ENCODE peak calls at places on chromosomes 1 and 21, in seven cellular contexts. N, X, D, G, M, P and B are unnamed samples.

GRCh38 chr1:160219062-160219929 is 14.1 kb downstream of the PEA15 start:
- DNase-seq in P (no peak), G (peak; percentile 80), N (peak; percentile 80), X (peak; percentile 87), D (peak; percentile 40), M (no peak), B (peak; percentile 67)

GRCh38 chr1:237201155-237201554 is 159.2 kb downstream of the RYR2 start:
- DNase-seq in P (no peak), M (no peak), D (no peak), N (no peak), X (no peak), G (no peak), B (no peak)

GRCh38 chr1:222042120-222042519 is 300.2 kb upstream of the DUSP10 start:
- DNase-seq in M (no peak), N (peak; percentile 55), G (peak; percentile 68), X (no peak), P (no peak), D (no peak), B (no peak)

GRCh38 chr1:117077267-117077666 is 17.1 kb downstream of the TTF2 start:
- DNase-seq in G (peak; percentile 94), X (no peak), M (no peak), P (no peak), D (no peak), N (peak; percentile 96), B (no peak)

GRCh38 chr1:176987016-176987415 is 177.5 kb downstream of the ASTN1 start:
- DNase-seq in M (no peak), D (no peak), G (no peak), P (no peak), N (peak; percentile 1), X (no peak), B (no peak)

GRCh38 chr1:86741947-86742572 is 37.7 kb downstream of the SH3GLB1 start:
- DNase-seq in X (peak; percentile 28), G (peak; percentile 51), N (peak; percentile 39), P (peak; percentile 11), M (no peak), D (peak; percentile 24), B (no peak)

GRCh38 chr21:42227909-42228708 is 9.2 kb downstream of the ABCG1 start:
- DNase-seq in X (peak; percentile 79), N (peak; percentile 91), G (peak; percentile 92), D (peak; percentile 95), P (no peak), M (no peak), B (peak; percentile 77)

GRCh38 chr1:46585312-46585711 is 18.8 kb downstream of the MKNK1 start:
- DNase-seq in N (no peak), M (no peak), P (no peak), G (no peak), X (no peak), D (no peak), B (no peak)

GRCh38 chr1:197695961-197696360 is 79.3 kb downstream of the DENND1B start:
- DNase-seq in X (no peak), M (no peak), D (no peak), P (no peak), N (peak; percentile 57), G (no peak), B (no peak)

GRCh38 chr1:223233410-223234163 is 90.5 kb upstream of the TLR5 start:
- DNase-seq in P (no peak), X (peak; percentile 32), D (peak; percentile 65), M (peak; percentile 35), N (peak; percentile 92), G (peak; percentile 65), B (peak; percentile 23)

GRCh38 chr1:23562138-23562819 is 3.0 kb upstream of the ID3 start:
- DNase-seq in X (peak; percentile 99), P (peak; percentile 92), D (peak; percentile 99), G (peak; percentile 99), N (peak; percentile 99), M (peak; percentile 87), B (peak; percentile 95)

GRCh38 chr1:209585672-209586071 is 2.2 kb downstream of the CAMK1G start:
- DNase-seq in P (no peak), D (no peak), M (peak; percentile 66), N (no peak), X (peak; percentile 42), G (peak; percentile 80), B (peak; percentile 47)

GRCh38 chr1:202113690-202114300 is 8.9 kb upstream of the GPR37L1 start:
- DNase-seq in D (no peak), N (no peak), X (no peak), M (no peak), G (no peak), P (no peak), B (no peak)

GRCh38 chr1:203353486-203353885 is 2.6 kb upstream of the FMOD start:
- DNase-seq in G (no peak), P (no peak), D (peak; percentile 63), X (no peak), N (no peak), M (no peak), B (no peak)

GRCh38 chr1:203346755-203347102 is 4.2 kb downstream of the FMOD start:
- DNase-seq in P (no peak), D (no peak), G (no peak), X (no peak), N (no peak), M (no peak), B (no peak)

GRCh38 chr1:203349166-203349565 is 1.8 kb downstream of the FMOD start:
- DNase-seq in M (no peak), X (no peak), N (no peak), D (no peak), G (no peak), P (no peak), B (no peak)

GRCh38 chr1:203351037-203351625 is at the start of gene FMOD:
- DNase-seq in M (no peak), P (no peak), G (peak; percentile 24), N (peak; percentile 46), X (peak; percentile 80), D (no peak), B (peak; percentile 62)

GRCh38 chr1:203349757-203350522 is 982 bp downstream of the FMOD start:
- DNase-seq in D (no peak), N (no peak), G (no peak), P (no peak), M (no peak), X (no peak), B (no peak)
- H2BK5ac ChIP-seq in D (no peak overlapping the region), N (no peak overlapping the region), G (no peak overlapping the region), P (no peak overlapping the region), M (no peak overlapping the region), X (no peak overlapping the region), B (no peak overlapping the region)

DNA sequence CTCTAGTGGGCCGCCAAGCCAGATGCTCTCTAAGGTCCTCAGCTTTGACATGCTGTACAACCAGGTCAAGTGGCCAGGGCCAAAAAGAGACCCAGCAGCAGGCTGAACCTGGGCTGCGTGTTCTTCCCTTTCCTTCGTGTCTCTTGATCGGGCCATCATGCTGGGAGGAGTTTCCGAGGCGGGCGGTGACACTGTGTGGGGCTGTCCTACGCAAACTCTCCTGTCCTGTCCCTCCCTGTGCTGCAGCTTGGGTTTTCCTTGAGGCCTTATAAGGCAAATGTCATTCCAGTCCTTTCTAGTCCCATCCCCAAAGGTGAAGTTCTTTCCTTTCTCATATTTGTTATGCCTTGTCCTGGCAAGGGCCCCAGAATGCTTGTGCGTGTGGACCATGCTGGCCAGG is 56.7 kb downstream of the ARHGEF10L start:
- DNase-seq in N (no peak), D (no peak), X (peak; percentile 71), G (no peak), P (no peak), M (no peak), B (no peak)
- H3K23ac ChIP-seq in N (no peak overlapping the region), D (no peak overlapping the region), X (no peak overlapping the region), G (no peak overlapping the region), P (no peak overlapping the region), M (no peak overlapping the region), B (no peak overlapping the region)

GRCh38 chr1:1156140-1157032 is 17.3 kb upstream of the TTLL10 start:
- DNase-seq in D (no peak), N (no peak), P (no peak), M (no peak), G (no peak), X (no peak), B (no peak)

GRCh38 chr1:1160281-1160930 is 13.3 kb upstream of the TTLL10 start:
- DNase-seq in M (no peak), D (no peak), P (no peak), X (no peak), G (no peak), N (no peak), B (no peak)

GRCh38 chr1:1157033-1157365 is 16.7 kb upstream of the TTLL10 start:
- DNase-seq in N (no peak), D (no peak), M (no peak), G (no peak), P (no peak), X (no peak), B (no peak)

GRCh38 chr1:1157426-1157913 is 16.2 kb upstream of the TTLL10 start:
- DNase-seq in D (peak; percentile 7), P (peak; percentile 51), G (peak; percentile 88), X (peak; percentile 81), N (peak; percentile 79), M (peak; percentile 83), B (peak; percentile 84)

DNA sequence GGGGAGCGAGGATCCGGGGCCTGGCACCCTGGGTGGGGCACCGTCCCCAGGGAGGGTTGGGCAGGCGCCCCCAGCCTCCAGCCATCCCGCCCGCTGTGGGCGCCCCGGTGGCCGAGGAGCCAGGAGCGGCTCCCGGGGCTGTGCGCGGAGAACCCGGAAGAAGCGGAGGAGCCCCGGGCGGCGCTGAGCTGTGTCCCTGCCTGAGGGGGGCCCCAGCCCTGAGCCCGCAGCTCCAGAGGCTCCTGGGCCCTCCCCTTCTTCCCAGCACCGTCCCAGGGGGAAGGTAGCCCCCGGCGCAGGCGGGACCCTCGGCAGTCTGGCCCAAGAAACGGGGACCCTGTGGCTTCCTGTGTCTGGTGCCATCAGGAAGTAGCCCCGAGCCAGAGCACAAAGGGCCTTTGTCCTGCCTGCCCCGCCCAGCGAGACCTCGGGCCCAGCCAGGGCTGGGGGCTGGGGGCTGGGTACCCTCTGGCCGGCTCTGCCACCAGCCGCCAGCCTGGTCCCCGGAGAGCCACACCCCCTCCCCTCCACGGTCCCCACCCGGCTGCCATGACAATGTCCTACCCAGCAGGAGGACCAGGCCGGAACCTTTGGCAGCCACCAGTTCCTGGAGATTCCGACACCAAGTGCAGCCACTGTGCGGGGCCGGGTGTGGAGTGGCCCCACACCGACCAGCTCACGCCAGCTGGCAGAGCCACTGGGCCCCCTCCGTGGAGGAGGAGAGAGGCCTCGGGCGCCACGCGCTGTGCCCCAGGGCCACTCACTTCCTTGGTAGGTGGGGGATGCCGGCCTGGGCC is 15.6 kb upstream of the TTLL10 start:
- DNase-seq in M (no peak), P (peak; percentile 63), X (peak; percentile 62), D (no peak), N (no peak), G (peak; percentile 37), B (peak; percentile 80)
- H2BK5ac ChIP-seq in M (peak overlapping the region; percentile 92), P (peak overlapping the region; percentile 98), X (peak overlapping the region; percentile 63), D (peak overlapping the region; percentile 25), N (no peak overlapping the region), G (peak overlapping the region; percentile 68), B (no peak overlapping the region)

GRCh38 chr1:1778827-1779675 is 781 bp upstream of the NADK start:
- DNase-seq in M (peak; percentile 92), X (peak; percentile 89), P (peak; percentile 41), D (peak; percentile 95), G (peak; percentile 29), N (no peak), B (peak; percentile 89)

GRCh38 chr1:1781526-1781903 is 3.2 kb upstream of the NADK start:
- DNase-seq in D (no peak), G (no peak), M (no peak), P (no peak), X (peak; percentile 22), N (no peak), B (peak; percentile 42)

GRCh38 chr1:1779691-1780597 is 1.7 kb upstream of the NADK start:
- DNase-seq in G (peak; percentile 69), P (no peak), M (peak; percentile 63), X (peak; percentile 19), D (no peak), N (peak; percentile 34), B (peak; percentile 79)

GRCh38 chr1:1782399-1783221 is 4.3 kb upstream of the NADK start:
- DNase-seq in G (peak; percentile 61), M (peak; percentile 79), N (peak; percentile 54), P (no peak), X (peak; percentile 68), D (no peak), B (peak; percentile 80)

GRCh38 chr1:1780598-1781525 is 2.6 kb upstream of the NADK start:
- DNase-seq in G (no peak), X (no peak), P (no peak), M (no peak), D (no peak), N (no peak), B (no peak)
- H3K23ac ChIP-seq in G (no peak overlapping the region), X (no peak overlapping the region), P (peak overlapping the region; percentile 48), M (no peak overlapping the region), D (no peak overlapping the region), N (no peak overlapping the region), B (no peak overlapping the region)